ENCODE peak calls at places on chromosome 11, in ten cellular contexts. One of them, this sample, is unnamed.

GRCh38 chr11:62612366-62613274 is at the start of the genes EML3 and ROM1:
- DNase-seq in GM12864: no peak
- DNase-seq in hepatic stellate cell: peak; percentile 91
- DNase-seq in MM.1S: peak; percentile 85
- DNase-seq in NCI-H1092: peak; percentile 77
- DNase-seq in stimulated activated CD4-positive, alpha-beta T cell treated with anti-CD3 and anti-CD28 coated beads, Interleukin-12 subunit alpha, Interleukin-12 subunit beta, amount 100 ng/mL, for 4 hours: peak; percentile 85
- DNase-seq in Calu3: peak; percentile 86
- DNase-seq in M059J: peak; percentile 90
- DNase-seq in caudate nucleus: peak; percentile 90
- DNase-seq in psoas muscle: peak; percentile 94
- DNase-seq in this sample: peak; percentile 95

GRCh38 chr11:68998390-68998911 is 14.6 kb downstream of the MRGPRF start:
- DNase-seq in GM12864: no peak
- DNase-seq in hepatic stellate cell: no peak
- DNase-seq in MM.1S: no peak
- DNase-seq in NCI-H1092: peak; percentile 84
- DNase-seq in stimulated activated CD4-positive, alpha-beta T cell treated with anti-CD3 and anti-CD28 coated beads, Interleukin-12 subunit alpha, Interleukin-12 subunit beta, amount 100 ng/mL, for 4 hours: no peak
- DNase-seq in Calu3: no peak
- DNase-seq in M059J: peak; percentile 36
- DNase-seq in caudate nucleus: no peak
- DNase-seq in psoas muscle: no peak
- DNase-seq in this sample: no peak

GRCh38 chr11:17597770-17598169 is 50.7 kb downstream of the OTOG start:
- DNase-seq in GM12864: no peak
- DNase-seq in hepatic stellate cell: no peak
- DNase-seq in MM.1S: no peak
- DNase-seq in NCI-H1092: no peak
- DNase-seq in stimulated activated CD4-positive, alpha-beta T cell treated with anti-CD3 and anti-CD28 coated beads, Interleukin-12 subunit alpha, Interleukin-12 subunit beta, amount 100 ng/mL, for 4 hours: no peak
- DNase-seq in Calu3: no peak
- DNase-seq in M059J: no peak
- DNase-seq in caudate nucleus: no peak
- DNase-seq in psoas muscle: no peak
- DNase-seq in this sample: peak; percentile 54

GRCh38 chr11:116972692-116973091 is 125.5 kb downstream of the SIK3 start:
- DNase-seq in GM12864: no peak
- DNase-seq in hepatic stellate cell: no peak
- DNase-seq in MM.1S: no peak
- DNase-seq in NCI-H1092: no peak
- DNase-seq in stimulated activated CD4-positive, alpha-beta T cell treated with anti-CD3 and anti-CD28 coated beads, Interleukin-12 subunit alpha, Interleukin-12 subunit beta, amount 100 ng/mL, for 4 hours: no peak
- DNase-seq in Calu3: no peak
- DNase-seq in M059J: no peak
- DNase-seq in caudate nucleus: no peak
- DNase-seq in psoas muscle: no peak
- DNase-seq in this sample: no peak

GRCh38 chr11:96114178-96115070 is 190.5 kb upstream of the MTMR2 start:
- DNase-seq in GM12864: no peak
- DNase-seq in hepatic stellate cell: no peak
- DNase-seq in MM.1S: no peak
- DNase-seq in NCI-H1092: no peak
- DNase-seq in stimulated activated CD4-positive, alpha-beta T cell treated with anti-CD3 and anti-CD28 coated beads, Interleukin-12 subunit alpha, Interleukin-12 subunit beta, amount 100 ng/mL, for 4 hours: no peak
- DNase-seq in Calu3: no peak
- DNase-seq in M059J: peak; percentile 61
- DNase-seq in caudate nucleus: no peak
- DNase-seq in psoas muscle: no peak
- DNase-seq in this sample: no peak

GRCh38 chr11:71251761-71252433 is 480 bp downstream of the SHANK2 start:
- DNase-seq in GM12864: no peak
- DNase-seq in hepatic stellate cell: peak; percentile 72
- DNase-seq in MM.1S: no peak
- DNase-seq in NCI-H1092: peak; percentile 65
- DNase-seq in stimulated activated CD4-positive, alpha-beta T cell treated with anti-CD3 and anti-CD28 coated beads, Interleukin-12 subunit alpha, Interleukin-12 subunit beta, amount 100 ng/mL, for 4 hours: no peak
- DNase-seq in Calu3: peak; percentile 79
- DNase-seq in M059J: no peak
- DNase-seq in caudate nucleus: no peak
- DNase-seq in psoas muscle: no peak
- DNase-seq in this sample: no peak

GRCh38 chr11:125404811-125405481 is 91.1 kb downstream of the FEZ1 start:
- DNase-seq in GM12864: no peak
- DNase-seq in hepatic stellate cell: peak; percentile 80
- DNase-seq in MM.1S: peak; percentile 49
- DNase-seq in NCI-H1092: peak; percentile 41
- DNase-seq in stimulated activated CD4-positive, alpha-beta T cell treated with anti-CD3 and anti-CD28 coated beads, Interleukin-12 subunit alpha, Interleukin-12 subunit beta, amount 100 ng/mL, for 4 hours: peak; percentile 66
- DNase-seq in Calu3: peak; percentile 75
- DNase-seq in M059J: peak; percentile 28
- DNase-seq in caudate nucleus: peak; percentile 47
- DNase-seq in psoas muscle: peak; percentile 79
- DNase-seq in this sample: no peak

GRCh38 chr11:60890696-60891095 is 15.7 kb downstream of the PRPF19 start:
- DNase-seq in GM12864: no peak
- DNase-seq in hepatic stellate cell: no peak
- DNase-seq in MM.1S: no peak
- DNase-seq in NCI-H1092: no peak
- DNase-seq in stimulated activated CD4-positive, alpha-beta T cell treated with anti-CD3 and anti-CD28 coated beads, Interleukin-12 subunit alpha, Interleukin-12 subunit beta, amount 100 ng/mL, for 4 hours: no peak
- DNase-seq in Calu3: no peak
- DNase-seq in M059J: no peak
- DNase-seq in caudate nucleus: no peak
- DNase-seq in psoas muscle: no peak
- DNase-seq in this sample: no peak

GRCh38 chr11:102727890-102728289 is 3.1 kb upstream of the MMP8 start:
- DNase-seq in GM12864: no peak
- DNase-seq in hepatic stellate cell: no peak
- DNase-seq in MM.1S: no peak
- DNase-seq in NCI-H1092: no peak
- DNase-seq in stimulated activated CD4-positive, alpha-beta T cell treated with anti-CD3 and anti-CD28 coated beads, Interleukin-12 subunit alpha, Interleukin-12 subunit beta, amount 100 ng/mL, for 4 hours: no peak
- DNase-seq in Calu3: no peak
- DNase-seq in M059J: no peak
- DNase-seq in caudate nucleus: no peak
- DNase-seq in psoas muscle: no peak
- DNase-seq in this sample: no peak

GRCh38 chr11:96736591-96736990 is 346.8 kb downstream of the JRKL start:
- DNase-seq in GM12864: no peak
- DNase-seq in hepatic stellate cell: no peak
- DNase-seq in MM.1S: no peak
- DNase-seq in NCI-H1092: no peak
- DNase-seq in stimulated activated CD4-positive, alpha-beta T cell treated with anti-CD3 and anti-CD28 coated beads, Interleukin-12 subunit alpha, Interleukin-12 subunit beta, amount 100 ng/mL, for 4 hours: no peak
- DNase-seq in Calu3: no peak
- DNase-seq in M059J: no peak
- DNase-seq in caudate nucleus: no peak
- DNase-seq in psoas muscle: no peak
- DNase-seq in this sample: no peak

GRCh38 chr11:66814678-66815077 is 28.6 kb upstream of the RCE1 start:
- DNase-seq in GM12864: no peak
- DNase-seq in hepatic stellate cell: no peak
- DNase-seq in MM.1S: no peak
- DNase-seq in NCI-H1092: no peak
- DNase-seq in stimulated activated CD4-positive, alpha-beta T cell treated with anti-CD3 and anti-CD28 coated beads, Interleukin-12 subunit alpha, Interleukin-12 subunit beta, amount 100 ng/mL, for 4 hours: no peak
- DNase-seq in Calu3: no peak
- DNase-seq in M059J: no peak
- DNase-seq in caudate nucleus: no peak
- DNase-seq in psoas muscle: no peak
- DNase-seq in this sample: no peak

GRCh38 chr11:35791088-35791958 is 128.7 kb downstream of the TRIM44 start:
- DNase-seq in GM12864: no peak
- DNase-seq in hepatic stellate cell: no peak
- DNase-seq in MM.1S: no peak
- DNase-seq in NCI-H1092: no peak
- DNase-seq in stimulated activated CD4-positive, alpha-beta T cell treated with anti-CD3 and anti-CD28 coated beads, Interleukin-12 subunit alpha, Interleukin-12 subunit beta, amount 100 ng/mL, for 4 hours: no peak
- DNase-seq in Calu3: no peak
- DNase-seq in M059J: no peak
- DNase-seq in caudate nucleus: no peak
- DNase-seq in psoas muscle: no peak
- DNase-seq in this sample: no peak

GRCh38 chr11:78708388-78708787 is 133.7 kb upstream of the NARS2 start:
- DNase-seq in GM12864: no peak
- DNase-seq in hepatic stellate cell: peak; percentile 44
- DNase-seq in MM.1S: no peak
- DNase-seq in NCI-H1092: no peak
- DNase-seq in stimulated activated CD4-positive, alpha-beta T cell treated with anti-CD3 and anti-CD28 coated beads, Interleukin-12 subunit alpha, Interleukin-12 subunit beta, amount 100 ng/mL, for 4 hours: no peak
- DNase-seq in Calu3: no peak
- DNase-seq in M059J: peak; percentile 88
- DNase-seq in caudate nucleus: no peak
- DNase-seq in psoas muscle: no peak
- DNase-seq in this sample: no peak

GRCh38 chr11:112289588-112290461 is 29.2 kb upstream of the PLET1 start:
- DNase-seq in GM12864: no peak
- DNase-seq in hepatic stellate cell: peak; percentile 90
- DNase-seq in MM.1S: peak; percentile 68
- DNase-seq in NCI-H1092: peak; percentile 40
- DNase-seq in stimulated activated CD4-positive, alpha-beta T cell treated with anti-CD3 and anti-CD28 coated beads, Interleukin-12 subunit alpha, Interleukin-12 subunit beta, amount 100 ng/mL, for 4 hours: peak; percentile 83
- DNase-seq in Calu3: peak; percentile 84
- DNase-seq in M059J: peak; percentile 58
- DNase-seq in caudate nucleus: peak; percentile 86
- DNase-seq in psoas muscle: peak; percentile 87
- DNase-seq in this sample: peak; percentile 78

GRCh38 chr11:77201370-77201769 is 73.3 kb downstream of the MYO7A start:
- DNase-seq in GM12864: no peak
- DNase-seq in hepatic stellate cell: no peak
- DNase-seq in MM.1S: no peak
- DNase-seq in NCI-H1092: no peak
- DNase-seq in stimulated activated CD4-positive, alpha-beta T cell treated with anti-CD3 and anti-CD28 coated beads, Interleukin-12 subunit alpha, Interleukin-12 subunit beta, amount 100 ng/mL, for 4 hours: no peak
- DNase-seq in Calu3: no peak
- DNase-seq in M059J: no peak
- DNase-seq in caudate nucleus: no peak
- DNase-seq in psoas muscle: no peak
- DNase-seq in this sample: no peak

GRCh38 chr11:73521621-73522020 is 76.3 kb downstream of the FAM168A start:
- DNase-seq in GM12864: no peak
- DNase-seq in hepatic stellate cell: no peak
- DNase-seq in MM.1S: no peak
- DNase-seq in NCI-H1092: no peak
- DNase-seq in stimulated activated CD4-positive, alpha-beta T cell treated with anti-CD3 and anti-CD28 coated beads, Interleukin-12 subunit alpha, Interleukin-12 subunit beta, amount 100 ng/mL, for 4 hours: no peak
- DNase-seq in Calu3: no peak
- DNase-seq in M059J: peak; percentile 85
- DNase-seq in caudate nucleus: no peak
- DNase-seq in psoas muscle: no peak
- DNase-seq in this sample: no peak

GRCh38 chr11:94524293-94524692 is 12.0 kb downstream of the C11orf97 start:
- DNase-seq in GM12864: no peak
- DNase-seq in hepatic stellate cell: no peak
- DNase-seq in MM.1S: peak; percentile 71
- DNase-seq in NCI-H1092: no peak
- DNase-seq in stimulated activated CD4-positive, alpha-beta T cell treated with anti-CD3 and anti-CD28 coated beads, Interleukin-12 subunit alpha, Interleukin-12 subunit beta, amount 100 ng/mL, for 4 hours: no peak
- DNase-seq in Calu3: no peak
- DNase-seq in M059J: no peak
- DNase-seq in caudate nucleus: no peak
- DNase-seq in psoas muscle: no peak
- DNase-seq in this sample: no peak

GRCh38 chr11:57712256-57713150 is at the start of gene TMX2:
- DNase-seq in GM12864: peak; percentile 99
- DNase-seq in hepatic stellate cell: peak; percentile 94
- DNase-seq in MM.1S: peak; percentile 99
- DNase-seq in NCI-H1092: peak; percentile 99
- DNase-seq in stimulated activated CD4-positive, alpha-beta T cell treated with anti-CD3 and anti-CD28 coated beads, Interleukin-12 subunit alpha, Interleukin-12 subunit beta, amount 100 ng/mL, for 4 hours: peak; percentile 85
- DNase-seq in Calu3: peak; percentile 94
- DNase-seq in M059J: peak; percentile 100
- DNase-seq in caudate nucleus: peak; percentile 93
- DNase-seq in psoas muscle: peak; percentile 91
- DNase-seq in this sample: peak; percentile 94

GRCh38 chr11:117201906-117202305 is 2.7 kb downstream of the TAGLN start:
- DNase-seq in GM12864: no peak
- DNase-seq in hepatic stellate cell: no peak
- DNase-seq in MM.1S: no peak
- DNase-seq in NCI-H1092: no peak
- DNase-seq in stimulated activated CD4-positive, alpha-beta T cell treated with anti-CD3 and anti-CD28 coated beads, Interleukin-12 subunit alpha, Interleukin-12 subunit beta, amount 100 ng/mL, for 4 hours: no peak
- DNase-seq in Calu3: no peak
- DNase-seq in M059J: no peak
- DNase-seq in caudate nucleus: no peak
- DNase-seq in psoas muscle: no peak
- DNase-seq in this sample: no peak

GRCh38 chr11:61532136-61533038 is 23.8 kb downstream of the LRRC10B start:
- DNase-seq in GM12864: no peak
- DNase-seq in hepatic stellate cell: peak; percentile 70
- DNase-seq in MM.1S: peak; percentile 41
- DNase-seq in NCI-H1092: peak; percentile 20
- DNase-seq in stimulated activated CD4-positive, alpha-beta T cell treated with anti-CD3 and anti-CD28 coated beads, Interleukin-12 subunit alpha, Interleukin-12 subunit beta, amount 100 ng/mL, for 4 hours: peak; percentile 38
- DNase-seq in Calu3: peak; percentile 63
- DNase-seq in M059J: peak; percentile 49
- DNase-seq in caudate nucleus: no peak
- DNase-seq in psoas muscle: no peak
- DNase-seq in this sample: no peak

GRCh38 chr11:132058211-132058772 is 687.9 kb downstream of the NTM start:
- DNase-seq in GM12864: no peak
- DNase-seq in hepatic stellate cell: no peak
- DNase-seq in MM.1S: no peak
- DNase-seq in NCI-H1092: no peak
- DNase-seq in stimulated activated CD4-positive, alpha-beta T cell treated with anti-CD3 and anti-CD28 coated beads, Interleukin-12 subunit alpha, Interleukin-12 subunit beta, amount 100 ng/mL, for 4 hours: no peak
- DNase-seq in Calu3: no peak
- DNase-seq in M059J: peak; percentile 67
- DNase-seq in caudate nucleus: no peak
- DNase-seq in psoas muscle: no peak
- DNase-seq in this sample: peak; percentile 80

GRCh38 chr11:92776676-92777075 is 192.8 kb upstream of the MTNR1B start:
- DNase-seq in GM12864: no peak
- DNase-seq in hepatic stellate cell: no peak
- DNase-seq in MM.1S: no peak
- DNase-seq in NCI-H1092: no peak
- DNase-seq in stimulated activated CD4-positive, alpha-beta T cell treated with anti-CD3 and anti-CD28 coated beads, Interleukin-12 subunit alpha, Interleukin-12 subunit beta, amount 100 ng/mL, for 4 hours: no peak
- DNase-seq in Calu3: no peak
- DNase-seq in M059J: peak; percentile 34
- DNase-seq in caudate nucleus: no peak
- DNase-seq in psoas muscle: no peak
- DNase-seq in this sample: no peak

GRCh38 chr11:119169272-119169719 is 771 bp downstream of the NLRX1 start:
- DNase-seq in GM12864: peak; percentile 24
- DNase-seq in hepatic stellate cell: peak; percentile 60
- DNase-seq in MM.1S: no peak
- DNase-seq in NCI-H1092: no peak
- DNase-seq in stimulated activated CD4-positive, alpha-beta T cell treated with anti-CD3 and anti-CD28 coated beads, Interleukin-12 subunit alpha, Interleukin-12 subunit beta, amount 100 ng/mL, for 4 hours: peak; percentile 23
- DNase-seq in Calu3: peak; percentile 40
- DNase-seq in M059J: peak; percentile 38
- DNase-seq in caudate nucleus: no peak
- DNase-seq in psoas muscle: peak; percentile 55
- DNase-seq in this sample: peak; percentile 68

GRCh38 chr11:35077709-35078695 is 61.0 kb upstream of the CD44 start:
- DNase-seq in GM12864: peak; percentile 69
- DNase-seq in hepatic stellate cell: no peak
- DNase-seq in MM.1S: peak; percentile 53
- DNase-seq in NCI-H1092: no peak
- DNase-seq in stimulated activated CD4-positive, alpha-beta T cell treated with anti-CD3 and anti-CD28 coated beads, Interleukin-12 subunit alpha, Interleukin-12 subunit beta, amount 100 ng/mL, for 4 hours: no peak
- DNase-seq in Calu3: peak; percentile 20
- DNase-seq in M059J: peak; percentile 94
- DNase-seq in caudate nucleus: no peak
- DNase-seq in psoas muscle: no peak
- DNase-seq in this sample: no peak

GRCh38 chr11:1879342-1879940 is 12.3 kb downstream of the PRR33 start:
- DNase-seq in GM12864: no peak
- DNase-seq in hepatic stellate cell: no peak
- DNase-seq in MM.1S: no peak
- DNase-seq in NCI-H1092: no peak
- DNase-seq in stimulated activated CD4-positive, alpha-beta T cell treated with anti-CD3 and anti-CD28 coated beads, Interleukin-12 subunit alpha, Interleukin-12 subunit beta, amount 100 ng/mL, for 4 hours: no peak
- DNase-seq in Calu3: no peak
- DNase-seq in M059J: no peak
- DNase-seq in caudate nucleus: no peak
- DNase-seq in psoas muscle: no peak
- DNase-seq in this sample: no peak

GRCh38 chr11:110130642-110131238 is 37.5 kb downstream of the ZC3H12C start:
- DNase-seq in GM12864: no peak
- DNase-seq in hepatic stellate cell: no peak
- DNase-seq in MM.1S: no peak
- DNase-seq in NCI-H1092: peak; percentile 96
- DNase-seq in stimulated activated CD4-positive, alpha-beta T cell treated with anti-CD3 and anti-CD28 coated beads, Interleukin-12 subunit alpha, Interleukin-12 subunit beta, amount 100 ng/mL, for 4 hours: no peak
- DNase-seq in Calu3: no peak
- DNase-seq in M059J: no peak
- DNase-seq in caudate nucleus: peak; percentile 61
- DNase-seq in psoas muscle: no peak
- DNase-seq in this sample: no peak

This sample was measured in right atrium auricular region.